ENCODE peak calls at places on chromosomes 6 and 20, in six cellular contexts. P is neuronal stem cell, L is upper lobe of right lung, U is mesendoderm, V is neural progenitor cell, M is transverse colon. H is an unnamed sample. For H3K36me3, the result is how much of the 10 kb centered on the place peaks cover.

GRCh38 chr20:1600736-1601135 is 19.1 kb downstream of the SIRPB1 start:
- DNase-seq in V (no peak), M (no peak), P (no peak), L (no peak), U (no peak), H (no peak)

GRCh38 chr20:25389858-25390537 is 637 bp downstream of the ABHD12 start:
- DNase-seq in U (peak), L (peak), P (peak), M (peak), V (peak), H (peak)

GRCh38 chr6:28940294-28940858 is 16.6 kb upstream of the TRIM27 start:
- DNase-seq in P (peak), U (peak), V (peak), L (no peak), M (peak), H (peak)

GRCh38 chr6:163825033-163825432 is 410.5 kb downstream of the QKI start:
- DNase-seq in P (no peak), L (no peak), U (no peak), M (no peak), V (no peak), H (no peak)

GRCh38 chr6:35500782-35501181 is 3.9 kb upstream of the TEAD3 start:
- DNase-seq in U (peak), P (no peak), V (no peak), L (no peak), M (no peak), H (no peak)

GRCh38 chr6:33609444-33610034 is 11.6 kb upstream of the ITPR3 start:
- DNase-seq in U (no peak), M (no peak), V (no peak), P (no peak), L (no peak), H (no peak)

GRCh38 chr6:16148498-16148897 is 19.6 kb downstream of the MYLIP start:
- DNase-seq in L (no peak), V (no peak), U (peak), P (no peak), M (peak), H (no peak)

GRCh38 chr6:37669887-37670437 is 27.7 kb downstream of the MDGA1 start:
- DNase-seq in M (no peak), L (no peak), P (no peak), U (no peak), V (no peak), H (no peak)

GRCh38 chr6:43801489-43802181 is 31.6 kb downstream of the VEGFA start:
- DNase-seq in L (no peak), M (no peak), P (no peak), U (no peak), V (no peak), H (no peak)

GRCh38 chr20:56574531-56575142 is 41.6 kb downstream of the FAM209B start:
- DNase-seq in P (no peak), V (no peak), M (no peak), U (no peak), L (no peak), H (no peak)

GRCh38 chr6:56657364-56657763 is 14.7 kb upstream of the DST start:
- DNase-seq in L (no peak), M (no peak), V (no peak), U (no peak), P (no peak), H (no peak)

GRCh38 chr6:83051386-83052172 is 14.1 kb downstream of the UBE3D start:
- DNase-seq in U (no peak), L (no peak), V (no peak), P (no peak), M (no peak), H (no peak)

GRCh38 chr6:111759836-111760785 is 113.1 kb downstream of the FYN start:
- DNase-seq in U (no peak), P (no peak), M (no peak), V (peak), L (no peak), H (no peak)

GRCh38 chr6:119720160-119720559 is 370.6 kb upstream of the MAN1A1 start:
- DNase-seq in L (no peak), P (no peak), U (peak), V (no peak), M (no peak), H (no peak)

GRCh38 chr6:48490658-48491057 is 379.7 kb upstream of the PTCHD4 start:
- DNase-seq in V (no peak), U (no peak), P (no peak), L (no peak), M (no peak), H (no peak)

GRCh38 chr6:124984668-124985338 is 22.6 kb downstream of the RNF217 start:
- DNase-seq in U (no peak), V (no peak), L (no peak), P (no peak), M (no peak), H (no peak)

GRCh38 chr6:136738178-136739057 is 53.9 kb downstream of the MAP3K5 start:
- DNase-seq in L (no peak), U (no peak), P (no peak), V (no peak), M (peak), H (no peak)

GRCh38 chr20:2290486-2290885 is 5.3 kb upstream of the TGM3 start:
- DNase-seq in M (no peak), U (no peak), L (no peak), V (no peak), P (no peak), H (no peak)

GRCh38 chr20:4937422-4938319 is 63.6 kb downstream of the SLC23A2 start:
- DNase-seq in M (no peak), P (no peak), U (no peak), V (no peak), L (no peak), H (no peak)

DNA sequence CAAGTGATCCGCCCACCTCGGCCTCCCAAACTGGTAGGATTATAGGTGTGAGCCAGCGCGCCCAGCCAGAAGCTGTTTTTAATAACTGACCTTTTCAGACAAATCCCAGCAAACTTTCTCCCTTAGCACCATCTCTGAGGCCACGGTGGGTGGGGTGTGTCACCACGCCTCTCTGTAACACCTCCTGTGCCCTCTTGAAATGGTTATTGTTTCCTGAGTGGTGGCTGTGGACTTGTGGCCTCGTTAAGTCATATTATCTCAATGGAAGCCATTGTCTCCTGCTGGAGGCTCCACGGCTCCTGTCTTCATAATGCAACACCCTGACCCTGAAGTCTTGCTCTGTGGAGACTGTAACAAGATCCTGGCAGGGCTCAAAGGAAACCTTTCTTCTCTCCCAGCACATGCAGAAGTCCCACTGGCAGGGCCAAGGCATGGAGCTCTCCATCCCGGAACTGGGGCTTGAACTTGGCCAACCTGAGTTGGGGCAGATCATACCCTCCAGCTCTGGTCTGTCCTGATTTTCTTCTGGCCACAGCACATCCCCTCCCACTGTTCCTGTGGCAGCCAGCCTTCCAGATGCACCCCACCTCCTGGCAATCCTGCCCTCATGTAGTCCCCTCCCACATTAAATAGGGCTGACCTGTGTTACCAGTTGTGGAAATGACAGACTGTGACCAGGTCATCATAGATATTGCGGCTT is 81.1 kb downstream of the SNX5 start:
- DNase-seq in L (no peak), U (no peak), P (no peak), M (peak), V (no peak), H (no peak)
- H3K4me3 ChIP-seq in L (no peak), U (no peak), P (no peak), M (no peak), V (no peak), H (no peak)

DNA sequence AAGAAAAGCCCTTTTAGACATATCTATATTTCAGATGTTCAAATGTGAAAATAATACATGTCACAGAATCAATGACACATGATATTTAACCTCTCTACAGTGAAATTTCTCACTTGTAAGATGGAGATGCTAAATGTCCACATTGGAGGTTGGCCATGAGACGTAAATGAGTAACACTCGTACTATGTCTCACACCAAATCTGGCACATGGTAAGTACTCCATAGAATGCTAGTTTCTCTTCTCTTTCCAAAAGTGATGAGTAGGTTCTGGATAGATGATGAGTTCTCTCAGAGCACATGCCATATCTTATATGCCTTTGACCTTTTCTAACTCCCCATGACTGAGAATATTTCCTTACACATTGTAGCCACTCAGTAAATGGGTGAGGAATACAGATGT is 17.7 kb downstream of the GFOD1 start:
- DNase-seq in V (no peak), L (no peak), U (no peak), P (no peak), M (no peak), H (no peak)
- H3K36me3 ChIP-seq in V (under half), L (under half), U (under half), P (under half), M (under half), H (under half)

GRCh38 chr6:158369241-158369640 is 57.0 kb downstream of the TULP4 start:
- DNase-seq in U (no peak), P (no peak), L (no peak), M (no peak), V (no peak), H (no peak)
- H3K27ac ChIP-seq in U (no peak), P (no peak), L (no peak), M (no peak), V (no peak), H (no peak)

GRCh38 chr20:46119547-46119946 is 1.4 kb downstream of the CD40 start:
- DNase-seq in M (no peak), U (no peak), L (no peak), V (no peak), P (no peak), H (no peak)
- H3K4me3 ChIP-seq in M (no peak), U (no peak), L (peak), V (no peak), P (no peak), H (no peak)

GRCh38 chr20:38136421-38137245 is 28.4 kb downstream of the TGM2 start:
- DNase-seq in P (no peak), V (no peak), M (no peak), U (no peak), L (peak), H (no peak)
- H3K36me3 ChIP-seq in P (under half), V (under half), M (under half), U (under half), L (half or more), H (half or more)

DNA sequence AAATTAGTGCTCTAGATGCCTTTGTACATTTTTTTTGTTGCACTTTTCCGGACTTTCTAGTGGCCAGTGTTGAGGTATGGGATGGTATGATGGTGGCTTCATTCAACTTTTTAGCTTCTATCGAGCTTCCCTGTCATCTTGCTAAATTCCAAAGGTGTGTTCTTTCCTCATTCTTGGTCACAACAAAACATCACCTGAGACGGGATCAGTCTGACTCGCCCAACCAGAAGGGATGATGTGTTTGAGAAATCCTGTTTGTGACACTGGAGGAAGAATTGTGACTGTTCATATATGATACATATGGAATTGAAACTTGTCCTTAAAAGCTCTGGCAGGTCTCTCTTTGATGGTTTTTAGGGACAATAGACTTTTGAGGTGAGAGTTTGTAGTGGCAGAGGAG is 33.8 kb downstream of the KCNS1 start:
- DNase-seq in P (no peak), V (no peak), M (no peak), L (no peak), U (no peak), H (no peak)
- H3K27ac ChIP-seq in P (no peak), V (no peak), M (no peak), L (no peak), U (no peak), H (no peak)

GRCh38 chr6:104623052-104623690 is 236.5 kb downstream of the HACE1 start:
- DNase-seq in P (peak), U (peak), M (no peak), V (peak), L (no peak), H (no peak)
- H3K4me3 ChIP-seq in P (no peak), U (no peak), M (no peak), V (no peak), L (no peak), H (no peak)

H was measured in ascending aorta.